ENCODE peak calls at places on chromosomes 4 and X, in seven cellular contexts. P, H, N, M, I, A and B are unnamed samples.
A peak's percentile ranks its signal among the peaks of the same experiment; 100 is the strongest.

GRCh38 chr4:3280466-3280865 is 12.4 kb upstream of the RGS12 start:
- DNase-seq in I (no peak), M (no peak), A (no peak), H (no peak), N (no peak), P (no peak), B (no peak)

GRCh38 chr4:80125252-80126177 is 52.5 kb upstream of the ANTXR2 start:
- DNase-seq in P (no peak), A (no peak), N (peak; percentile 65), H (peak; percentile 71), I (no peak), M (no peak), B (no peak)

GRCh38 chr4:94621491-94622080 is 136.2 kb upstream of the BMPR1B start:
- DNase-seq in N (peak; percentile 64), I (no peak), M (no peak), H (peak; percentile 12), P (no peak), A (no peak), B (no peak)

GRCh38 chr4:141078871-141079270 is 54.4 kb downstream of the RNF150 start:
- DNase-seq in I (no peak), N (no peak), H (no peak), M (no peak), A (no peak), P (no peak), B (no peak)

GRCh38 chr4:33031328-33031727 is 2311.2 kb downstream of the PCDH7 start:
- DNase-seq in I (no peak), N (no peak), P (no peak), H (no peak), A (no peak), M (no peak), B (no peak)

GRCh38 chr4:98639523-98639922 is 18.9 kb downstream of the TSPAN5 start:
- DNase-seq in I (no peak), N (no peak), H (peak; percentile 13), P (no peak), A (no peak), M (no peak), B (no peak)

GRCh38 chr4:67167849-67168248 is 377.5 kb downstream of the CENPC start:
- DNase-seq in H (no peak), A (no peak), P (no peak), N (no peak), I (no peak), M (no peak), B (no peak)

GRCh38 chr4:6236816-6237390 is 32.7 kb upstream of the WFS1 start:
- DNase-seq in M (no peak), P (no peak), H (no peak), I (no peak), A (no peak), N (no peak), B (peak; percentile 19)

GRCh38 chr4:54229631-54230478 is 762 bp downstream of the PDGFRA start:
- DNase-seq in I (peak; percentile 64), P (no peak), N (no peak), H (no peak), M (peak; percentile 83), A (peak; percentile 67), B (no peak)

GRCh38 chr4:187586892-187587291 is 408.7 kb upstream of the ZFP42 start:
- DNase-seq in H (no peak), A (no peak), M (no peak), I (no peak), N (no peak), P (no peak), B (no peak)

GRCh38 chr4:89254847-89255246 is 52.8 kb downstream of the GPRIN3 start:
- DNase-seq in M (no peak), I (no peak), A (no peak), N (peak; percentile 29), P (peak; percentile 35), H (peak; percentile 23), B (peak; percentile 29)

GRCh38 chr4:12324965-12325364 is 896.3 kb upstream of the HS3ST1 start:
- DNase-seq in I (no peak), A (no peak), N (no peak), H (no peak), P (no peak), M (no peak), B (no peak)

GRCh38 chrX:51569561-51569960 is 49.2 kb downstream of the CENPVL3 start:
- DNase-seq in N (no peak), I (no peak), P (no peak), A (no peak), H (no peak), M (no peak), B (no peak)

GRCh38 chrX:119093991-119094741 is 21.4 kb downstream of the CT47C1 start:
- DNase-seq in A (no peak), I (no peak), P (no peak), N (no peak), H (no peak), M (no peak), B (no peak)

GRCh38 chr4:181140037-181140603 is 1103.1 kb upstream of the TENM3 start:
- DNase-seq in N (no peak), A (no peak), H (no peak), P (no peak), I (no peak), M (no peak), B (no peak)

DNA sequence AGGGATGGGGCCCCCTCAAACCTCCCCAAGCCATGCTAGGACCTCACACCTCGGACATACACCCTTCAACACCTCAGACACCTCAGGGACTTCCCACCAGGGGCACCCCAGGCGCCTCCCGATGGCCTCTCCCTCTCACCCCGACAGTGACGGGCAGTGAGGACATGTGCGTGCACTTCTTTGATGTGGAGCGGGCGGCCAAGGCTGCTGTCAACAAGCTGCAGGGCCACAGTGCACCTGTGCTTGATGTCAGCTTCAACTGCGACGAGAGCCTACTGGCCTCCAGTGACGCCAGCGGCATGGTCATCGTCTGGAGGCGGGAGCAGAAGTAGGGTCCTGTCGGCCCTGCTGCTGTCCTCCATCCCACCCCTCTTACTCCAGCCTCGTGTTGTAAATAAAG is 7.4 kb downstream of the WDR13 start:
- DNase-seq in N (no peak), P (no peak), I (peak; percentile 42), H (no peak), A (no peak), M (no peak), B (no peak)
- H3K4me1 ChIP-seq in N (no peaks in the 10 kb centered on the region), P (no peaks in the 10 kb centered on the region), I (no peaks in the 10 kb centered on the region), H (no peaks in the 10 kb centered on the region), A (no peaks in the 10 kb centered on the region), M (no peaks in the 10 kb centered on the region), B (no peaks in the 10 kb centered on the region)

GRCh38 chrX:1421433-1422134 is 29.7 kb upstream of the SLC25A6 start:
- DNase-seq in H (no peak), M (no peak), N (no peak), I (peak; percentile 10), P (no peak), A (peak; percentile 26), B (no peak)

GRCh38 chrX:1425381-1425780 is 27.3 kb downstream of the ASMTL start:
- DNase-seq in N (no peak), A (peak; percentile 5), H (no peak), P (no peak), M (no peak), I (peak; percentile 17), B (no peak)

GRCh38 chrX:1422135-1422465 is 30.2 kb upstream of the SLC25A6 start:
- DNase-seq in N (no peak), P (no peak), H (no peak), M (no peak), A (peak; percentile 13), I (peak; percentile 18), B (no peak)

GRCh38 chrX:1423215-1423614 is 29.5 kb downstream of the ASMTL start:
- DNase-seq in A (peak; percentile 7), P (no peak), I (peak; percentile 3), M (no peak), N (no peak), H (no peak), B (no peak)

DNA sequence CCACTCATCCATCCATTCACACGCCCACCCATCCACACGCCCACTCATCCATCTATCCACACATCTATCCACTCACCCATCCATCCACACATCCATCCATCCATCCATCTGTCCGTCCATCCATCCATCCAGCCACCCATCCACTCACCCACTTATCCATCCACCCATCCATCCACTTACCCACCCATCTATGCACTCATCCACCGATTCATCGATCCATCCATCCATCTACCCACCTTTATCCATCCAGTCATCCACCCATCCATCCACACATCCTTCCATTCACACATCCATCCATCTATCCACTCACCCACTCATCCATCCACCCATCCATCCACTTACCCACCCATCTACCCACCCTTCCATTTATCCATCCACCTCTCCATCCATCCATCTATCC is 28.3 kb downstream of the ASMTL start:
- DNase-seq in H (no peak), N (no peak), I (no peak), P (no peak), A (no peak), M (no peak), B (no peak)
- H3K36me3 ChIP-seq in H (peaks cover 20% of the 10 kb centered on the region), N (peaks cover 8% of the 10 kb centered on the region), I (peaks cover 10% of the 10 kb centered on the region), P (no peaks in the 10 kb centered on the region), A (no peaks in the 10 kb centered on the region), M (peaks cover 20% of the 10 kb centered on the region), B (no peaks in the 10 kb centered on the region)

GRCh38 chrX:153464116-153464515 is 6.3 kb downstream of the HAUS7 start:
- DNase-seq in P (no peak), M (no peak), I (no peak), H (no peak), A (no peak), N (no peak), B (no peak)
- H3K9me3 ChIP-seq in P (no peaks in the 10 kb centered on the region), M (no peaks in the 10 kb centered on the region), I (no peaks in the 10 kb centered on the region), H (no peaks in the 10 kb centered on the region), A (no peaks in the 10 kb centered on the region), N (no peaks in the 10 kb centered on the region), B (no peaks in the 10 kb centered on the region)

GRCh38 chr4:41143721-41144379 is 70.5 kb downstream of the APBB2 start:
- DNase-seq in I (no peak), A (no peak), P (no peak), N (peak; percentile 47), H (no peak), M (no peak), B (no peak)
- H3K4me1 ChIP-seq in I (peaks cover 17% of the 10 kb centered on the region), A (peaks cover 25% of the 10 kb centered on the region), P (peaks cover 24% of the 10 kb centered on the region), N (peaks cover 59% of the 10 kb centered on the region), H (no peaks in the 10 kb centered on the region), M (peaks cover 22% of the 10 kb centered on the region), B (peaks cover 39% of the 10 kb centered on the region)